ENCODE peak calls at places on chromosomes 6 and 20, in nine cellular contexts. Q is GM23248, M is hepatocyte, N is HCT116, H is PC-3, K is OCI-LY7, W is GM23338, Y is SK-N-SH, Z is neural progenitor cell. A is an unnamed sample.

GRCh38 chr6:154615483-154616025 is 105.1 kb upstream of the CNKSR3 start:
- DNase-seq in W (peak; percentile 19), Y (peak; percentile 66), N (peak; percentile 80), K (no peak), H (peak; percentile 72), Q (peak; percentile 77), M (peak; percentile 66), Z (no peak), A (no peak)

GRCh38 chr6:2952557-2953095 is 18.7 kb downstream of the SERPINB6 start:
- DNase-seq in Q (peak; percentile 93), W (peak; percentile 95), N (peak; percentile 91), Y (peak; percentile 88), M (peak; percentile 85), Z (peak; percentile 76), H (peak; percentile 76), K (peak; percentile 82), A (peak; percentile 34)

GRCh38 chr6:121932071-121933009 is 467.1 kb upstream of the HSF2 start:
- DNase-seq in K (no peak), Z (peak; percentile 75), Q (peak; percentile 97), W (peak; percentile 86), Y (peak; percentile 62), M (peak; percentile 58), H (peak; percentile 51), N (peak; percentile 61), A (no peak)

GRCh38 chr20:44031001-44031574 is 116.4 kb downstream of the TOX2 start:
- DNase-seq in H (no peak), N (no peak), Q (no peak), W (no peak), M (no peak), K (no peak), Y (no peak), Z (no peak), A (no peak)

GRCh38 chr20:45813489-45813888 is 1.0 kb downstream of the UBE2C start:
- DNase-seq in M (no peak), Z (no peak), W (no peak), H (no peak), K (no peak), Q (no peak), N (no peak), Y (no peak), A (no peak)

GRCh38 chr6:110687326-110687725 is 127.9 kb downstream of the CDK19 start:
- DNase-seq in H (no peak), M (no peak), Z (no peak), Q (no peak), K (no peak), W (no peak), N (no peak), Y (no peak), A (no peak)

GRCh38 chr6:36851632-36852031 is 12.4 kb upstream of the CPNE5 start:
- DNase-seq in M (no peak), Y (no peak), H (no peak), Z (no peak), Q (no peak), N (no peak), K (no peak), W (no peak), A (no peak)

GRCh38 chr6:121817141-121817540 is 381.7 kb downstream of the GJA1 start:
- DNase-seq in M (no peak), W (no peak), N (no peak), H (no peak), Q (peak; percentile 36), Y (no peak), Z (no peak), K (no peak), A (no peak)

GRCh38 chr20:62516345-62516744 is 40.5 kb upstream of the GATA5 start:
- DNase-seq in Z (peak; percentile 63), Y (no peak), H (peak; percentile 61), N (no peak), Q (no peak), M (no peak), W (peak; percentile 52), K (no peak), A (no peak)

GRCh38 chr6:87082160-87082721 is 12.7 kb downstream of the CGA start:
- DNase-seq in Q (no peak), H (no peak), N (no peak), M (no peak), Z (no peak), K (no peak), Y (no peak), W (no peak), A (no peak)

GRCh38 chr6:56204134-56204533 is 43.2 kb downstream of the COL21A1 start:
- DNase-seq in N (no peak), M (no peak), K (no peak), H (no peak), Y (no peak), W (no peak), Q (no peak), Z (no peak), A (no peak)

GRCh38 chr6:142945446-142946180 is 637 bp upstream of the HIVEP2 start:
- DNase-seq in H (no peak), K (peak; percentile 75), Z (peak; percentile 65), Q (peak; percentile 83), Y (peak; percentile 74), M (peak; percentile 79), W (peak; percentile 67), N (no peak), A (peak; percentile 28)

GRCh38 chr6:138727182-138727581 is 46.4 kb upstream of the CCDC28A start:
- DNase-seq in W (no peak), N (no peak), Q (no peak), H (no peak), Z (no peak), Y (no peak), M (no peak), K (no peak), A (no peak)

GRCh38 chr6:104710543-104711335 is 149.0 kb downstream of the HACE1 start:
- DNase-seq in Q (no peak), Y (no peak), H (peak; percentile 38), N (no peak), W (no peak), Z (no peak), M (no peak), K (no peak), A (no peak)

GRCh38 chr6:129140571-129140970 is 257.6 kb downstream of the LAMA2 start:
- DNase-seq in N (no peak), W (no peak), Z (no peak), M (no peak), Q (peak; percentile 54), K (no peak), Y (no peak), H (no peak), A (no peak)

GRCh38 chr20:63977392-63978276 is 1.8 kb downstream of the SAMD10 start:
- DNase-seq in Y (no peak), W (no peak), Z (no peak), H (peak; percentile 51), Q (peak; percentile 64), N (no peak), K (no peak), M (peak; percentile 71), A (no peak)

GRCh38 chr6:42264146-42264851 is 46.6 kb upstream of the MRPS10 start:
- DNase-seq in N (no peak), H (no peak), K (no peak), Z (no peak), Y (no peak), W (no peak), M (no peak), Q (no peak), A (no peak)

GRCh38 chr6:96725276-96725675 is 112.0 kb downstream of the GPR63 start:
- DNase-seq in Z (no peak), M (no peak), Y (no peak), W (no peak), N (no peak), Q (no peak), K (no peak), H (no peak), A (no peak)

GRCh38 chr20:54149765-54150264 is 24.0 kb downstream of the CYP24A1 start:
- DNase-seq in Y (no peak), Q (no peak), W (no peak), N (no peak), M (no peak), H (no peak), K (no peak), Z (no peak), A (no peak)

GRCh38 chr6:20117474-20117873 is 94.8 kb downstream of the MBOAT1 start:
- DNase-seq in Q (no peak), W (peak; percentile 49), H (peak; percentile 94), K (no peak), N (no peak), M (peak; percentile 34), Y (no peak), Z (no peak), A (no peak)

GRCh38 chr20:38275815-38276550 is 15.4 kb upstream of the KIAA1755 start:
- DNase-seq in W (no peak), Q (peak; percentile 83), Y (no peak), H (peak; percentile 92), M (no peak), N (no peak), K (no peak), Z (no peak), A (no peak)
- TF ChIP-seq EZH2phosphoT487 in W (no peak), Q (no peak), Y (no peak), H (no peak), M (no peak), N (no peak), K (no peak), Z (no peak), A (no peak)

DNA sequence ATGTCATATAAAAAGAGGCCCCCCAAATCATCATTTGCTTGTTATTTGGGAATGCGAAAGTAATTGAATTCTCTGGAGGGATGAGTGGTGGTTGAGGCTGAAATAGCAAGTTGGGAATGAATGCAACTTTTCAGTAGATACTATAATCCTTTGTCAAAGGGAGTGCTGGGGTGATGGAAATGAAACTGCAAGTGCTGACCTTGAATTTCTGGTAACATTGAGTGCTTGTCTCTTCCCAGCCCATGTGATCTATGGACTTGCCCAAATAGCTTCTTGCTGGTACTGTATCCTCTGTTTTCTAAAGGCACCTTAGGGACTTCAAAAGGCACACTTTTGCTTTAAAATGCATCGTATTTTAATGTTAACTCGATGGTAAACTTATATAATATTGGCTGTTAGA is 14.8 kb downstream of the PAQR8 start:
- DNase-seq in K (no peak), N (no peak), Z (no peak), M (no peak), Y (no peak), H (no peak), W (no peak), Q (no peak), A (peak; percentile 63)
- TF ChIP-seq EZH2phosphoT487 in K (no peak), N (no peak), Z (no peak), M (no peak), Y (no peak), H (no peak), W (no peak), Q (no peak), A (no peak)

GRCh38 chr6:18155864-18156396 is 708 bp downstream of the KDM1B start:
- DNase-seq in Q (peak; percentile 57), M (peak; percentile 85), H (peak; percentile 87), K (peak; percentile 91), Y (peak; percentile 57), Z (peak; percentile 78), N (peak; percentile 80), W (peak; percentile 95), A (peak; percentile 76)
- TF ChIP-seq EZH2phosphoT487 in Q (no peak), M (no peak), H (no peak), K (no peak), Y (no peak), Z (no peak), N (no peak), W (no peak), A (no peak)

DNA sequence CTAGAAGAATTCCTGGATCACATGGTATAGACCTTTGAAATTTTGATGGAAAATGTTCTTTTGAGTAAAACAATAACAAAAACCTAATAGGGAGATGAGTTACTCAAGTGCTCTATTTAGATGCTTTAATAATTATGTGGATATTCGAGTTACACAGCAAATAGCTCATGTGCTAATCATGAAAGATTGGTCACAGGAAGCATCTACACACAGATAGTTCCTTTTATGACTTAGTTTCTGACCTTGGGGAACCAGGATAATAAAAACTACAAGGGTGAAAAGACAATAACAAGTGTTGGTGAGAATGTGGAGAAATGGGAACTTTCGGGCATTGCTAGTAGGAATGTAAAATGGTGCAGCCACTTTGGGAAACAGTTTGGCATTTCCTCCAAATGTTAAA is 19.7 kb downstream of the UBE2V1 start:
- DNase-seq in Q (no peak), H (no peak), Y (no peak), Z (no peak), N (no peak), W (no peak), K (no peak), M (no peak), A (no peak)
- TF ChIP-seq EZH2phosphoT487 in Q (no peak), H (no peak), Y (no peak), Z (no peak), N (no peak), W (no peak), K (no peak), M (no peak), A (no peak)